ENCODE peak calls at places on chromosomes 16 and 17, in four cellular contexts. G is fibroblast of mammary gland, T is left colon, W is BE2C. M is an unnamed sample.

GRCh38 chr16:66844009-66844341 is 239 bp upstream of the CA7 start:
- DNase-seq in G (no peak), T (no peak), W (no peak), M (no peak)

GRCh38 chr17:72392056-72393010 is 271.5 kb downstream of the SOX9 start:
- DNase-seq in G (peak; percentile 96), T (no peak), W (no peak), M (peak; percentile 90)

GRCh38 chr17:49438885-49439284 is 24.2 kb upstream of the PHB1 start:
- DNase-seq in G (no peak), T (no peak), W (no peak), M (no peak)

GRCh38 chr17:58329035-58329807 is 626 bp upstream of the TSPOAP1 start:
- DNase-seq in G (no peak), T (no peak), W (no peak), M (no peak)

GRCh38 chr16:84088695-84089395 is 27.9 kb downstream of the MBTPS1 start:
- DNase-seq in G (no peak), T (peak; percentile 77), W (peak; percentile 61), M (no peak)

GRCh38 chr16:27332105-27332504 is 18.3 kb downstream of the IL4R start:
- DNase-seq in G (no peak), T (no peak), W (no peak), M (no peak)

GRCh38 chr16:75081179-75081859 is 35.3 kb downstream of the LDHD start:
- DNase-seq in G (no peak), T (no peak), W (no peak), M (no peak)

GRCh38 chr17:75487351-75488070 is 27.8 kb downstream of the CASKIN2 start:
- DNase-seq in G (no peak), T (peak; percentile 51), W (no peak), M (peak; percentile 25)

GRCh38 chr16:20971420-20971819 is 70.8 kb downstream of the LYRM1 start:
- DNase-seq in G (peak; percentile 6), T (no peak), W (no peak), M (no peak)

GRCh38 chr16:9885876-9886275 is 296.4 kb downstream of the GRIN2A start:
- DNase-seq in G (no peak), T (no peak), W (no peak), M (no peak)

GRCh38 chr17:57242148-57242547 is 14.2 kb upstream of the MSI2 start:
- DNase-seq in G (no peak), T (no peak), W (no peak), M (no peak)

M was measured in iris pigment epithelial cell.